ENCODE peak calls at places on chromosome 10, in nine cellular contexts. S is GM23248; G is SJSA1; K is CD4-positive, CD25-positive, alpha-beta regulatory T cell; A is stimulated activated CD4-positive, alpha-beta T cell treated with anti-CD3 and anti-CD28 coated beads, Interleukin-1b, Interleukin-23, amount 100 ng/mL, for 24 hours; I is H4; J is mammary epithelial cell; H is AG08396; X is colonic mucosa. D is an unnamed sample.

GRCh38 chr10:115141254-115141653 is 48.1 kb downstream of the ATRNL1 start:
- DNase-seq in S (peak; percentile 31), A (no peak), K (no peak), G (no peak), I (peak; percentile 5), H (peak; percentile 5), X (no peak), J (no peak), D (no peak)

GRCh38 chr10:112775347-112775746 is 174.7 kb upstream of the TCF7L2 start:
- DNase-seq in I (no peak), J (no peak), H (no peak), X (no peak), K (no peak), G (no peak), S (peak; percentile 31), A (no peak), D (no peak)

GRCh38 chr10:113825791-113826190 is 28.1 kb downstream of the DCLRE1A start:
- DNase-seq in G (no peak), I (no peak), K (no peak), X (no peak), J (no peak), A (no peak), H (no peak), S (no peak), D (no peak)

GRCh38 chr10:74333174-74333573 is 182.2 kb downstream of the ADK start:
- DNase-seq in G (no peak), S (peak; percentile 89), J (no peak), A (no peak), K (no peak), X (no peak), I (no peak), H (peak; percentile 23), D (no peak)

GRCh38 chr10:52314822-52315552 is 906 bp downstream of the DKK1 start:
- DNase-seq in S (peak; percentile 81), A (no peak), K (no peak), X (no peak), H (peak; percentile 37), G (peak; percentile 58), I (no peak), J (peak; percentile 39), D (no peak)

GRCh38 chr10:13608246-13608853 is 21.6 kb downstream of the PRPF18 start:
- DNase-seq in K (no peak), I (no peak), S (no peak), H (no peak), J (no peak), X (no peak), A (no peak), G (no peak), D (no peak)

GRCh38 chr10:21427804-21428481 is 97.5 kb downstream of the SKIDA1 start:
- DNase-seq in I (no peak), A (no peak), S (no peak), X (no peak), K (no peak), G (no peak), H (no peak), J (peak; percentile 65), D (no peak)

GRCh38 chr10:109592391-109592790 is 330.9 kb downstream of the XPNPEP1 start:
- DNase-seq in S (peak; percentile 2), G (no peak), A (no peak), H (no peak), X (no peak), J (no peak), I (no peak), K (no peak), D (no peak)

GRCh38 chr10:79583488-79584024 is 23.3 kb upstream of the SFTPA2 start:
- DNase-seq in A (no peak), H (no peak), S (no peak), I (no peak), G (no peak), X (no peak), K (no peak), J (no peak), D (no peak)

GRCh38 chr10:47277352-47278151 is 22.4 kb upstream of the GDF10 start:
- DNase-seq in J (peak; percentile 66), I (no peak), K (no peak), G (no peak), H (no peak), X (no peak), A (no peak), S (no peak), D (no peak)

GRCh38 chr10:18886102-18886501 is 162.5 kb upstream of the MALRD1 start:
- DNase-seq in J (no peak), H (no peak), G (no peak), K (no peak), A (no peak), X (no peak), I (peak; percentile 30), S (no peak), D (no peak)

D was measured in GM13977.